ENCODE peak calls at places on chromosomes 6 and 20, in eight cellular contexts. Q is right lobe of liver; B is lower lobe of right lung; S is left lung; O is CD8-positive, alpha-beta T cell; C is astrocyte of the spinal cord; L is GM12865; N is dorsolateral prefrontal cortex. J is an unnamed sample.

GRCh38 chr6:140041571-140042332 is 667.3 kb upstream of the CITED2 start:
- DNase-seq in Q (no peak), B (no peak), S (no peak), O (no peak), C (no peak), L (no peak), N (no peak), J (no peak)

GRCh38 chr6:135506270-135506997 is 8.9 kb upstream of the AHI1 start:
- DNase-seq in Q (no peak), B (no peak), S (no peak), O (no peak), C (peak), L (peak), N (no peak), J (no peak)

GRCh38 chr6:90583783-90584481 is 2.9 kb downstream of the MAP3K7 start:
- DNase-seq in Q (no peak), B (no peak), S (no peak), O (no peak), C (no peak), L (no peak), N (no peak), J (no peak)

GRCh38 chr6:45713981-45714685 is 301.5 kb downstream of the CLIC5 start:
- DNase-seq in Q (no peak), B (no peak), S (no peak), O (no peak), C (no peak), L (no peak), N (no peak), J (no peak)

GRCh38 chr6:111605100-111605748 is 454 bp downstream of the TRAF3IP2 start:
- DNase-seq in Q (peak), B (peak), S (peak), O (peak), C (peak), L (peak), N (no peak), J (no peak)

GRCh38 chr6:142537612-142538478 is 236.0 kb downstream of the ADGRG6 start:
- DNase-seq in Q (no peak), B (no peak), S (no peak), O (no peak), C (no peak), L (peak), N (no peak), J (no peak)

GRCh38 chr6:168113226-168113625 is 34.2 kb upstream of the FRMD1 start:
- DNase-seq in Q (no peak), B (peak), S (peak), O (no peak), C (no peak), L (no peak), N (no peak), J (no peak)

GRCh38 chr6:37092851-37093727 is 76.9 kb upstream of the PIM1 start:
- DNase-seq in Q (no peak), B (no peak), S (no peak), O (no peak), C (peak), L (no peak), N (no peak), J (no peak)

GRCh38 chr6:16278048-16278724 is 39.8 kb downstream of the GMPR start:
- DNase-seq in Q (no peak), B (no peak), S (no peak), O (no peak), C (peak), L (no peak), N (no peak), J (no peak)

GRCh38 chr6:4567141-4567540 is 209.1 kb upstream of the CDYL start:
- DNase-seq in Q (no peak), B (no peak), S (no peak), O (no peak), C (peak), L (no peak), N (no peak), J (no peak)

GRCh38 chr6:29942275-29943052 is at the start of gene HLA-A:
- DNase-seq in Q (peak), B (peak), S (peak), O (peak), C (peak), L (peak), N (peak), J (peak)

GRCh38 chr20:13183005-13183404 is 38.1 kb upstream of the ISM1 start:
- DNase-seq in Q (no peak), B (no peak), S (no peak), O (no peak), C (no peak), L (peak), N (no peak), J (no peak)

GRCh38 chr6:122372647-122373046 is 26.8 kb upstream of the HSF2 start:
- DNase-seq in Q (no peak), B (no peak), S (no peak), O (no peak), C (peak), L (no peak), N (no peak), J (no peak)

GRCh38 chr6:151806757-151807512 is 547 bp upstream of the ESR1 start:
- DNase-seq in Q (no peak), B (no peak), S (no peak), O (no peak), C (peak), L (no peak), N (no peak), J (no peak)

GRCh38 chr6:109322825-109323580 is 59.3 kb downstream of the CD164 start:
- DNase-seq in Q (no peak), B (peak), S (peak), O (no peak), C (no peak), L (peak), N (no peak), J (peak)

GRCh38 chr6:2968600-2969135 is 2.7 kb downstream of the SERPINB6 start:
- DNase-seq in Q (no peak), B (no peak), S (no peak), O (no peak), C (no peak), L (no peak), N (no peak), J (no peak)

GRCh38 chr6:26223677-26224546 is 136.7 kb downstream of the HFE start:
- DNase-seq in Q (peak), B (peak), S (peak), O (peak), C (peak), L (peak), N (peak), J (peak)

GRCh38 chr6:17159240-17159639 is 57.4 kb downstream of the STMND1 start:
- DNase-seq in Q (no peak), B (no peak), S (no peak), O (no peak), C (no peak), L (no peak), N (no peak), J (no peak)

GRCh38 chr6:105363100-105363754 is 39.7 kb downstream of the PREP start:
- DNase-seq in Q (no peak), B (no peak), S (no peak), O (no peak), C (peak), L (no peak), N (peak), J (no peak)
- TF ChIP-seq CTCF in Q (peak), B (no peak), S (peak), O (no peak), C (peak), L (peak), N (peak), J (no peak)

GRCh38 chr6:118548136-118548535 is at the start of gene PLN:
- DNase-seq in Q (no peak), B (no peak), S (no peak), O (no peak), C (no peak), L (no peak), N (no peak), J (no peak)
- H3K4me3 ChIP-seq in Q (no peak), B (no peak), S (no peak), O (no peak), C (no peak), L (no peak), N (no peak), J (no peak)

GRCh38 chr6:154550778-154551177 is 40.3 kb upstream of the CNKSR3 start:
- DNase-seq in Q (no peak), B (no peak), S (no peak), O (no peak), C (no peak), L (no peak), N (no peak), J (no peak)
- TF ChIP-seq CTCF in Q (no peak), B (no peak), S (no peak), O (no peak), C (no peak), L (no peak), N (no peak), J (no peak)

DNA sequence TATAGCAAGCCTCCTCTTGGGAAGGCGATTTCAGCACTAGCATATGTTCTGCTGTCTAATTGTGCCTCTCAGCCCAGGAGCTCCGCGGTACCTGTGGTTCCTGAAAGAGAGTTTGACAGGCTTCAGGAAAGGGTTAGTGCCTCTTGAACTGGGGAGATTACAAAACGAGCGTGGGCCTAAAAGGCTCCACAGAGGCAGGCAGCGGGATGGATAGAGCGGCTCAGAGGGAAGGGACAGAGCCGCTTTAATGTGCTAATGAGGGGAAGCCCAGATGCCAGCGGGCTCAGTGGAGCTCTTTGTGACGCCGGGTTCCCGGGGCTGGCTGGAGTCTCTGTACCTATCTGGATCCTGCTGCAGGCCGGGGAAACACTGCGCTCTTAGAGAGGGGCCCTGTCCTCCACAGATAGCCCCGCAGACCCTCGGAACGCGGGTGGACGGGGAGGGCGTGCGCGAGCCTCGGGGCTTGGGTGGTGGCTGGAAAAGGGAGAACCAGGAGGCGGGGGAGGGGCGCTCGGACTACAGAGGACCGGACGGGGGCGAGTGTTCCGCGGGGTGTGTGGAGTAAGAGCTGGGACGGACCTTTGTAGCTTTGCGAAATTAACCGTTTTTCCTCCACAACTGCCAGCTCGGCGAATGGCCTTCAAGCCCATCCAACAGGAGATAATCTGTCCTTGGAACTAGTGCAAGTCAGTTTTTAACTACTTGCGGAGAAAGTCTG is 12.9 kb downstream of the SLC35F1 start:
- DNase-seq in Q (peak), B (peak), S (no peak), O (no peak), C (no peak), L (no peak), N (peak), J (no peak)
- H3K4me3 ChIP-seq in Q (no peak), B (peak), S (no peak), O (no peak), C (peak), L (no peak), N (peak), J (no peak)

DNA sequence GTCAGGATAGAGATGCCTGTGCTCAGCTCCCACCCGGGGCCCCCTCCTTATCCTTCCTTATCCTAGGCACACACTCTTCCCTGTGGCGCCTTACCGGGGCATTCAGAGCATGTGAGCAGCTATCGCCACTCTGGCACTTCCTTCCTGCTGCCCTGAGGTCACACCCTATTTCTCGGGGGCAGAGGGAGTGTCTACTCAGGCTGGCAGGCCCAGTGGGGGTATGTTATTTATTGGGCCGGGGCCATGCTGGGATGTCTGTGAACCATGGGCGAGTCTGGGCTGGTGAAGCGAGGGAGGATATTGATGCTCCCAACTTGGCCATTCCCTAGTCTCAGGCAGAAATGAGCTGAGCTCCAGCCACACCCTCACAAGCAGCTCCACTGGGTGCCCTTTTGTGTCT is 3.9 kb upstream of the LY6G6D start:
- DNase-seq in Q (no peak), B (no peak), S (peak), O (no peak), C (no peak), L (no peak), N (no peak), J (no peak)
- TF ChIP-seq CTCF in Q (no peak), B (no peak), S (no peak), O (no peak), C (no peak), L (no peak), N (no peak), J (no peak)

DNA sequence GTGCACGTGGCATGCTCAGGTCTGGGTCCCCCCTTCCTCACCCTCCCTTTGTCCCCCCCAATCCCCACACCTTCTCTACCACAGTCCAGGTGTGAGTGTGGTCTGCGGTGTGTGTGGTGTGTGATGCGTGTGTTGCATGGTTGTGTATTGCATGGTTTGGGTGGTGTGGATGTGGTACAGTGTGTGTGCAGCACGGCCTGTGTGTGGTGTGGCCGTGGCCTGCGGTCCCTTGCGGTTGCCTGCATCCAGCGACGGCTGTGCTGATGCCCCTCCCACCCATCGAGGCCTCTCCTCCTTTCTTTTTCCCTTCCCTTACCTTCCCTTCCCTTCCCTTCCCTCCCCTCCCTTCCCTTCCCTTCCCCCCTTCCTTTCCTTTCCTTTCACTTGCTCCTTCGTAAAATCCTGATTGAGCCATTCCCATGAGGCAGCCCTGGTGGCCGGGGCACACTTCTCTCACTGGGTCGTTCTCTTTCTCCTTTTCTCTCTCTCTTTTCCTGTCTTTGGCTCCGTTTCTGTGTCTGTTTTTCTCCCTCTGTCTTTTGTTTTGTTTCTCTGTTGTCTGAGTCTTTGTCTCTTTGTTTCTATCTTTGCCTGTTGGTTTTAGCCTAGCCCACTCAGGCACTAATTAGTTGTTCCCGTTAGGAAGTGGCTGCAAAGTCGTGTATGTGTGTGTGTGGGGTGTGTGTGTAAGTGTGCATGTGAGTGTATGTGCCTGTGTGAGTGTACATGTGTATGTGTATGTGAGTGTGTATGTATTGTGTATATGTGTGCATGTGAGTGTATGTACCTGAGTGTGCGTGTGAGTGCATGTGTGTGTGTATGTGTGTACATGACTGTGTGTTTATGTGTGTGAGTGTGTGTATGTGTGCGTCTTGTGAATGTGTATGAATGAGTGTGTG is 65.7 kb downstream of the SRC start:
- DNase-seq in Q (no peak), B (no peak), S (no peak), O (no peak), C (no peak), L (no peak), N (no peak), J (no peak)
- H3K4me3 ChIP-seq in Q (no peak), B (peak), S (peak), O (peak), C (peak), L (no peak), N (peak), J (peak)